ENCODE peak calls at places on chromosomes 11 and 22, in ten cellular contexts. B is RPMI8226, L is HS-5, Z is stromal cell of bone marrow, E is thoracic aorta, N is tibial artery, F is neuronal stem cell, U is HuH-7.5, Y is endothelial cell, A is GM13977. M is an unnamed sample.

GRCh38 chr11:127521413-127521812 is 520.8 kb upstream of the KIRREL3 start:
- DNase-seq in B (no peak), L (peak; percentile 65), Z (peak; percentile 1), E (no peak), N (no peak), F (no peak), U (no peak), Y (no peak), A (no peak), M (no peak)

GRCh38 chr11:57647368-57647767 is 2.3 kb downstream of the YPEL4 start:
- DNase-seq in B (no peak), L (no peak), Z (no peak), E (no peak), N (no peak), F (no peak), U (no peak), Y (no peak), A (no peak), M (no peak)

GRCh38 chr22:19951351-19951750 is 9.7 kb upstream of the TXNRD2 start:
- DNase-seq in B (no peak), L (no peak), Z (no peak), E (no peak), N (no peak), F (no peak), U (no peak), Y (no peak), A (no peak), M (no peak)

GRCh38 chr11:85953491-85954143 is 98.4 kb downstream of the CCDC83 start:
- DNase-seq in B (no peak), L (no peak), Z (peak; percentile 55), E (no peak), N (no peak), F (no peak), U (no peak), Y (no peak), A (no peak), M (no peak)

GRCh38 chr11:17164361-17165246 is 43.2 kb downstream of the PIK3C2A start:
- DNase-seq in B (peak; percentile 14), L (no peak), Z (peak; percentile 6), E (no peak), N (peak; percentile 25), F (no peak), U (peak; percentile 22), Y (no peak), A (no peak), M (no peak)

GRCh38 chr11:84812351-84813083 is 814.6 kb downstream of the DLG2 start:
- DNase-seq in B (no peak), L (no peak), Z (no peak), E (no peak), N (no peak), F (no peak), U (no peak), Y (no peak), A (no peak), M (no peak)

GRCh38 chr11:30348035-30348434 is 25.1 kb downstream of the ARL14EP start:
- DNase-seq in B (no peak), L (no peak), Z (no peak), E (no peak), N (no peak), F (no peak), U (no peak), Y (no peak), A (no peak), M (no peak)

GRCh38 chr11:92638678-92639077 is 330.8 kb upstream of the MTNR1B start:
- DNase-seq in B (no peak), L (no peak), Z (no peak), E (no peak), N (no peak), F (no peak), U (no peak), Y (no peak), A (no peak), M (no peak)

GRCh38 chr11:29119691-29120328 is 897.0 kb downstream of the KCNA4 start:
- DNase-seq in B (no peak), L (peak; percentile 68), Z (peak; percentile 49), E (no peak), N (no peak), F (no peak), U (no peak), Y (no peak), A (no peak), M (no peak)

GRCh38 chr22:22867996-22868715 is 19.5 kb upstream of the IGLL5 start:
- DNase-seq in B (no peak), L (no peak), Z (no peak), E (no peak), N (no peak), F (no peak), U (no peak), Y (no peak), A (no peak), M (no peak)

GRCh38 chr22:41565403-41566054 is 4.7 kb downstream of the CSDC2 start:
- DNase-seq in B (peak; percentile 43), L (peak; percentile 72), Z (peak; percentile 64), E (no peak), N (peak; percentile 41), F (no peak), U (no peak), Y (no peak), A (no peak), M (no peak)

GRCh38 chr11:118922745-118923627 is 2.7 kb downstream of the BCL9L start:
- DNase-seq in B (no peak), L (no peak), Z (no peak), E (no peak), N (peak; percentile 20), F (no peak), U (no peak), Y (no peak), A (no peak), M (no peak)

GRCh38 chr11:86947541-86947940 is 7.7 kb downstream of the FZD4 start:
- DNase-seq in B (no peak), L (no peak), Z (no peak), E (no peak), N (no peak), F (no peak), U (no peak), Y (no peak), A (no peak), M (no peak)

M was measured in activated T-helper 2 cell treated with anti-CD3 and anti-CD28 coated beads, Interferon-gamma antibody, Interleukin-2, Interleukin-4, amounts not matched to agents 10 μg/mL and 5 μg/mL and 100 μg/mL, durations not matched to agents 14 hours and 24 hours and 36 hours.